ENCODE peak calls at places on chromosomes 4 and X, in six cellular contexts. H is A549, L is lower leg skin, C is ovary, W is adrenal gland, X is breast epithelium. M is an unnamed sample.

GRCh38 chr4:173121044-173121685 is 47.4 kb upstream of the GALNT7 start:
- DNase-seq in H (no peak), L (no peak), C (no peak), W (no peak), X (no peak), M (peak; percentile 1)

GRCh38 chr4:110518889-110519490 is 43.0 kb downstream of the ENPEP start:
- DNase-seq in H (no peak), L (no peak), C (no peak), W (no peak), X (no peak), M (no peak)

GRCh38 chrX:97039363-97040029 is 155.8 kb downstream of the RPA4 start:
- DNase-seq in H (no peak), L (peak; percentile 12), C (no peak), W (peak; percentile 53), X (no peak), M (no peak)

GRCh38 chr4:111930658-111931057 is 214.6 kb upstream of the FAM241A start:
- DNase-seq in H (no peak), L (no peak), C (no peak), W (no peak), X (no peak), M (no peak)

GRCh38 chrX:153635388-153635787 is 11.6 kb upstream of the DUSP9 start:
- DNase-seq in H (no peak), L (no peak), C (no peak), W (peak; percentile 4), X (no peak), M (no peak)

GRCh38 chrX:128051526-128051925 is 677 bp downstream of the ACTRT1 start:
- DNase-seq in H (no peak), L (no peak), C (no peak), W (no peak), X (no peak), M (no peak)

GRCh38 chr4:54382623-54383022 is 153.5 kb downstream of the PDGFRA start:
- DNase-seq in H (no peak), L (no peak), C (no peak), W (no peak), X (no peak), M (no peak)

GRCh38 chr4:9758641-9759317 is 22.7 kb upstream of the DRD5 start:
- DNase-seq in H (no peak), L (no peak), C (no peak), W (no peak), X (no peak), M (no peak)

GRCh38 chrX:108020631-108021030 is 24.2 kb upstream of the VSIG1 start:
- DNase-seq in H (no peak), L (no peak), C (no peak), W (no peak), X (no peak), M (no peak)

GRCh38 chr4:156838761-156839160 is 132.8 kb downstream of the PDGFC start:
- DNase-seq in H (no peak), L (no peak), C (no peak), W (no peak), X (no peak), M (no peak)

GRCh38 chr4:35652197-35652596 is 592.1 kb downstream of the ARAP2 start:
- DNase-seq in H (no peak), L (no peak), C (no peak), W (no peak), X (no peak), M (no peak)

GRCh38 chr4:53576676-53577372 is 14.5 kb downstream of the LNX1 start:
- DNase-seq in H (no peak), L (no peak), C (no peak), W (no peak), X (no peak), M (no peak)

GRCh38 chrX:15854712-15855561 is at the start of gene AP1S2:
- DNase-seq in H (peak; percentile 70), L (peak; percentile 85), C (peak; percentile 94), W (peak; percentile 95), X (peak; percentile 86), M (peak; percentile 27)
- TF ChIP-seq POLR2A in H (peak; percentile 59), L (no peak), C (peak; percentile 31), W (peak; percentile 76), X (peak; percentile 44), M (peak; percentile 50)

DNA sequence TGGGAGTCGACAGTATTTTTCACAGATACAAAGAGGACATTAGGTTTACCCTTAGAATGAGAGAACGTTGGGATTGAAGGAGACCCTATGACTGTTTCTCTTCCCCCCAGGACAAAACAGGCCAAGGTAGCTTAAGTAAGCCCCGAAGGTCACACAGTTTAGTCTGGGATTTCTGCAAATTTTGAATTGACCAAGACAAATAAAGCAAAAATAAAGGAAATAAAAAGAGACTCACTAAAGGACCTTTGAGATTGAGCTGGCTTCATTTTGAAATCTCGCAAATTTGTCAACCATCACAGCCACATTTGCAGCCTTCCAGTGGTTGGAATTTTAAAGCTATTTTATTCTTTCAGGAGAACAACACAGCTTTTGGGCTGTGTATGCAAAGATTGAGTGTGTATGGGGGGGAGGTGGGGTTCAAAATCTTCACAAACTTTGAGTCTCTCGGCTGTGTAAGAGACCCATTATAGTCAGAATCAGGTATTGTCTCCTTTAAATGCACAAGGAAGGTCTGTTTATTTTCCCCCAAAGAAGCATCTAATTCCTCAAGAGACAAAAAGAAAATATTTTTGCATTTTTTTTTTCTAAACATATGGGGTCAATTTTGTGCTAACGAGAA is 4.2 kb downstream of the TMSB4X start:
- DNase-seq in H (no peak), L (no peak), C (no peak), W (no peak), X (no peak), M (no peak)
- TF ChIP-seq POLR2A in H (no peak), L (no peak), C (no peak), W (no peak), X (no peak), M (no peak)

DNA sequence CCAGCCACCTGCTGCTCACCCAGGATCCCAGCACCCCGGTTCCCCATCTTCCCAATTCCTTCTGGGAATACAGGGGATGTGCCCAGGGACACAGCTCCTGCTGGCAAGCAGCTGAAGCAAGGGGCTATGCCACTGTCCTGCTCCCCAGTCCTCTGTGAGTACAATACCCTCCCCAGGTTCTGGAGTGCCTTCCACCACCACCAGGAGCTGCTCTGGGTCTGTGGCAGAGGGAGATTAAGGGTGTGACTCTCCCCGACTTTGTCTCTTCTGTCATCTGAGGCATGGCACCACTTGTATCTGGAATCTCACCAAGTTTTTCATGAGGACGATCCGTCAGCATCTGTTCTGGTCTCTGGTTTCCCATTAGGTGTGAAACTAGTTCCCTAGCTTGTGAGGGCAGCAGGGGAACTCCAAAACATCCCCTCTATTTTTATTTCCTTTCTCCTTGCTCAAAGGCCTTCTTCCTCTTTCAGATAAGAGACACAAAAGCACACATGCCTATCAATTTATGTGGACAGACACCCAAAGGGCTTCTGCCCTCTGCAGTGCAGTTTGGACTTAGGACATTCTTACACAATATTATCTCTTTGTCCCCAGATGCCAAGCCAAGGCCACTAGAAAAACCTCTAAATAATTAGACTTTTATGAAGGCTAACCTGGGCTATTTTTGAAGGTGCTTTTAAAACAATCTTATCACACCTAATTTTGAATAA is 26.8 kb downstream of the MGST2 start:
- DNase-seq in H (no peak), L (no peak), C (no peak), W (peak; percentile 57), X (no peak), M (no peak)
- TF ChIP-seq POLR2A in H (no peak), L (no peak), C (no peak), W (no peak), X (no peak), M (no peak)

GRCh38 chr4:65242156-65242846 is 428.0 kb downstream of the EPHA5 start:
- DNase-seq in H (no peak), L (no peak), C (no peak), W (no peak), X (no peak), M (no peak)

DNA sequence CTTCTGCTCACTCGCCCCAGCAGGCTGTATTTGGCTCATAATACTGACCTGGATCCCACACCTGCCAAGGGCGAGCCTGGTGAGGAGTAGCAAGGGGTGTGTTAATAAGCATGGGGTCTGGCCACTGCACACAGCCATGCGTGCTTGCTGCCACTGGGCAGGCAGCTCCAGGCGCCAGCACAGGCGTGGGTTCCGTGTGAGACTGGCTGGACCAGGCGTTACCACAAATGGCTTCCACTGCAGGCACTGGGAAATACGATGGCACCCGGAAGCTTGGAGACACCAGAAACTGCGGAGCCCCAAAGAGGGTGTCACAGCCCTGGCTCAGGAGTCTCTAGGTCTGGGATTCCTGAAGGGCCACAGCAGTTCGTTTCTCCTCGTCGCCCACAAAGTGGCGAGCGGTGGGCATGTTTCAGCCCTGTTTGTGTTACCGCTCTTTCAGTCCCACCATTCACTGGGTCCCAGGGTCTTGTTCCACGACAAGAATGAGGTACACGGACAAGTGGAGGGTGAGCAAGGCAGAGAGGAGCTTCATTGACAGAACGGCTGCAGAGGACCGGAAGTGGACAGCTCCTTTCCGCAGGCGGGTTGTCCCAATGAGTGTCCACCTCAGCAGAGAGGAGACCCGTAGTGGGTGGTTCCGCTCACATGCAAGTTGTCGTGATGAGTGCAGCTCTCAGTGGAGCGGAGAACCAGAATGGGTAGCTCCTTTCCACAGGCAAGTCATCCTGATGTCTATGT is 428.9 kb downstream of the EPHA5 start:
- DNase-seq in H (no peak), L (no peak), C (no peak), W (no peak), X (no peak), M (no peak)
- TF ChIP-seq POLR2A in H (no peak), L (no peak), C (no peak), W (no peak), X (no peak), M (no peak)

GRCh38 chr4:4859010-4859798 is at the start of gene MSX1:
- DNase-seq in H (peak; percentile 72), L (peak; percentile 79), C (peak; percentile 89), W (peak; percentile 90), X (peak; percentile 77), M (peak; percentile 89)
- TF ChIP-seq POLR2A in H (peak; percentile 88), L (no peak), C (peak; percentile 60), W (peak; percentile 98), X (peak; percentile 23), M (peak; percentile 98)

GRCh38 chr4:148445903-148446261 is 3.7 kb upstream of the NR3C2 start:
- DNase-seq in H (no peak), L (no peak), C (no peak), W (no peak), X (no peak), M (no peak)

GRCh38 chr4:148444296-148445070 is 2.3 kb upstream of the NR3C2 start:
- DNase-seq in H (no peak), L (no peak), C (peak; percentile 61), W (peak; percentile 32), X (no peak), M (no peak)

GRCh38 chr4:148443550-148444295 is 1.5 kb upstream of the NR3C2 start:
- DNase-seq in H (no peak), L (peak; percentile 20), C (peak; percentile 71), W (peak; percentile 29), X (no peak), M (no peak)

GRCh38 chr4:148442830-148443549 is 776 bp upstream of the NR3C2 start:
- DNase-seq in H (no peak), L (peak; percentile 21), C (no peak), W (peak; percentile 30), X (no peak), M (peak; percentile 13)

GRCh38 chr4:148445071-148445902 is 3.1 kb upstream of the NR3C2 start:
- DNase-seq in H (no peak), L (peak; percentile 25), C (peak; percentile 83), W (peak; percentile 47), X (peak; percentile 59), M (peak; percentile 43)
- TF ChIP-seq POLR2A in H (no peak), L (no peak), C (no peak), W (peak; percentile 36), X (no peak), M (no peak)

DNA sequence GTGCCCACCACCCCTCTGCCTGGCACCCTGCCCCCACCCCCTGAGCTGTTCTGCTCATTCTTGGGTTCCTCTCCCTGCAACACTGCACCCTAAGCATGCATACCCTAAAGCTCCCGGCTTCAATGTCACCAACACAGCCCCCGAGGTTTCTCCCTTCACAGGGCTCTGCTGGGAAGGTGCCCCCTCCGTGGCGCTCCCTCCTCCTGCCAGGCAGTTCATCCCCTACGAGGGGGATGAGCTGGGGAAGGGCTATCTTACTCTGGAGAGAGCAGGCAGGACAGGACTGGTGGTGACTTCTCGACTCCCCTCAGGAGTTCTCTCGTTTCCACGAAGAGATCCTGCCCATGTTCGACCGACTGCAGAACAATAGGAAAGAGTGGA is 6.5 kb downstream of the ATP5ME start:
- DNase-seq in H (no peak), L (no peak), C (no peak), W (no peak), X (no peak), M (no peak)
- TF ChIP-seq POLR2A in H (no peak), L (no peak), C (no peak), W (no peak), X (no peak), M (no peak)